ENCODE peak calls at places on chromosomes 4 and X, in five cellular contexts. Z is NCI-H2081, M is NCI-H1417, V is brain microvascular endothelial cell, P is mucosa of descending colon. T is an unnamed sample.
A peak's percentile ranks its signal among the peaks of the same experiment; 100 is the strongest.

GRCh38 chrX:51860679-51861078 is 32.7 kb upstream of the MAGED1 start:
- DNase-seq in P (peak; percentile 27), Z (peak; percentile 33), M (peak; percentile 76), V (no peak), T (peak; percentile 17)

GRCh38 chrX:113315927-113316326 is 475.3 kb upstream of the AMOT start:
- DNase-seq in M (no peak), P (no peak), V (no peak), Z (no peak), T (no peak)

GRCh38 chr4:86367577-86367976 is 7.7 kb upstream of the MAPK10 start:
- DNase-seq in V (peak; percentile 4), M (no peak), Z (no peak), P (no peak), T (no peak)

GRCh38 chr4:144968606-144969005 is 129.4 kb downstream of the ANAPC10 start:
- DNase-seq in M (no peak), P (no peak), Z (no peak), V (no peak), T (no peak)

GRCh38 chr4:183264614-183265013 is 55.5 kb downstream of the CLDN22 start:
- DNase-seq in P (no peak), M (no peak), Z (no peak), V (no peak), T (no peak)

GRCh38 chrX:115679460-115679859 is 118.5 kb downstream of the PLS3 start:
- DNase-seq in Z (peak; percentile 83), V (peak; percentile 6), P (no peak), M (peak; percentile 73), T (peak; percentile 9)

GRCh38 chr4:151862766-151863165 is 102.0 kb upstream of the GATB start:
- DNase-seq in M (no peak), Z (no peak), V (peak; percentile 12), P (no peak), T (no peak)

GRCh38 chrX:107726809-107727534 is 48.6 kb downstream of the TSC22D3 start:
- DNase-seq in M (no peak), Z (peak; percentile 14), V (no peak), P (no peak), T (no peak)

GRCh38 chr4:149831656-149832208 is 16.1 kb upstream of the IQCM start:
- DNase-seq in M (no peak), Z (no peak), P (no peak), V (no peak), T (no peak)

GRCh38 chr4:166144607-166145006 is 271.6 kb downstream of the TLL1 start:
- DNase-seq in P (no peak), M (no peak), V (no peak), Z (no peak), T (no peak)